ENCODE peak calls at places on chromosome 3, in four cellular contexts. One of them, this sample, is unnamed.

GRCh38 chr3:62622553-62623174 is 249.3 kb upstream of the FEZF2 start:
- DNase-seq in stomach: no peak
- DNase-seq in foreskin fibroblast: peak
- DNase-seq in brain microvascular endothelial cell: peak
- DNase-seq in this sample: peak

GRCh38 chr3:24311881-24312280 is 182.8 kb downstream of the THRB start:
- DNase-seq in stomach: no peak
- DNase-seq in brain microvascular endothelial cell: no peak
- DNase-seq in foreskin fibroblast: peak
- DNase-seq in this sample: no peak

GRCh38 chr3:10558726-10559125 is 53.3 kb upstream of the ATP2B2 start:
- DNase-seq in brain microvascular endothelial cell: no peak
- DNase-seq in foreskin fibroblast: no peak
- DNase-seq in stomach: no peak
- DNase-seq in this sample: no peak

GRCh38 chr3:132448211-132448961 is 31.1 kb downstream of the DNAJC13 start:
- DNase-seq in foreskin fibroblast: peak
- DNase-seq in brain microvascular endothelial cell: peak
- DNase-seq in stomach: peak
- DNase-seq in this sample: peak

GRCh38 chr3:17741621-17742091 is 775 bp downstream of the TBC1D5 start:
- DNase-seq in brain microvascular endothelial cell: no peak
- DNase-seq in stomach: no peak
- DNase-seq in foreskin fibroblast: no peak
- DNase-seq in this sample: no peak

GRCh38 chr3:194784341-194784740 is 98.7 kb downstream of the FAM43A start:
- DNase-seq in stomach: no peak
- DNase-seq in brain microvascular endothelial cell: no peak
- DNase-seq in foreskin fibroblast: no peak
- DNase-seq in this sample: no peak

GRCh38 chr3:16319307-16319706 is 54.3 kb downstream of the OXNAD1 start:
- DNase-seq in foreskin fibroblast: no peak
- DNase-seq in brain microvascular endothelial cell: no peak
- DNase-seq in stomach: peak
- DNase-seq in this sample: no peak

GRCh38 chr3:104556372-104557078 is 810.2 kb upstream of the ALCAM start:
- DNase-seq in foreskin fibroblast: no peak
- DNase-seq in stomach: no peak
- DNase-seq in brain microvascular endothelial cell: no peak
- DNase-seq in this sample: no peak

GRCh38 chr3:89699229-89699628 is 591.8 kb downstream of the EPHA3 start:
- DNase-seq in stomach: no peak
- DNase-seq in brain microvascular endothelial cell: no peak
- DNase-seq in foreskin fibroblast: no peak
- DNase-seq in this sample: no peak

GRCh38 chr3:36969540-36970432 is 23.1 kb downstream of the EPM2AIP1 start:
- DNase-seq in brain microvascular endothelial cell: peak
- DNase-seq in stomach: no peak
- DNase-seq in foreskin fibroblast: peak
- DNase-seq in this sample: peak

GRCh38 chr3:116057403-116058006 is 387.8 kb downstream of the LSAMP start:
- DNase-seq in brain microvascular endothelial cell: no peak
- DNase-seq in stomach: no peak
- DNase-seq in foreskin fibroblast: peak
- DNase-seq in this sample: no peak

GRCh38 chr3:128489860-128490649 is 2.9 kb downstream of the GATA2 start:
- DNase-seq in brain microvascular endothelial cell: no peak
- DNase-seq in stomach: no peak
- DNase-seq in foreskin fibroblast: peak
- DNase-seq in this sample: no peak

GRCh38 chr3:50323092-50323600 is 601 bp upstream of the HYAL2 start:
- DNase-seq in brain microvascular endothelial cell: no peak
- DNase-seq in foreskin fibroblast: no peak
- DNase-seq in stomach: no peak
- DNase-seq in this sample: no peak

GRCh38 chr3:171770689-171771620 is 39.3 kb downstream of the PLD1 start:
- DNase-seq in stomach: peak
- DNase-seq in foreskin fibroblast: peak
- DNase-seq in brain microvascular endothelial cell: peak
- DNase-seq in this sample: peak

GRCh38 chr3:30751610-30752299 is 142.7 kb downstream of the GADL1 start:
- DNase-seq in brain microvascular endothelial cell: peak
- DNase-seq in foreskin fibroblast: peak
- DNase-seq in stomach: peak
- DNase-seq in this sample: peak

GRCh38 chr3:62421275-62421674 is 47.9 kb upstream of the FEZF2 start:
- DNase-seq in stomach: no peak
- DNase-seq in foreskin fibroblast: no peak
- DNase-seq in brain microvascular endothelial cell: no peak
- DNase-seq in this sample: no peak

GRCh38 chr3:72150634-72151412 is 365.9 kb upstream of the PROK2 start:
- DNase-seq in brain microvascular endothelial cell: no peak
- DNase-seq in stomach: peak
- DNase-seq in foreskin fibroblast: no peak
- DNase-seq in this sample: no peak

GRCh38 chr3:37768107-37768809 is 93.4 kb upstream of the CTDSPL start:
- DNase-seq in foreskin fibroblast: no peak
- DNase-seq in stomach: peak
- DNase-seq in brain microvascular endothelial cell: peak
- DNase-seq in this sample: peak

GRCh38 chr3:120093119-120093922 is 926 bp downstream of the GSK3B start:
- DNase-seq in foreskin fibroblast: peak
- DNase-seq in stomach: no peak
- DNase-seq in brain microvascular endothelial cell: no peak
- DNase-seq in this sample: peak

GRCh38 chr3:104952587-104952986 is 414.1 kb upstream of the ALCAM start:
- DNase-seq in stomach: peak
- DNase-seq in foreskin fibroblast: peak
- DNase-seq in brain microvascular endothelial cell: peak
- DNase-seq in this sample: peak

GRCh38 chr3:184395320-184395660 is 15.4 kb downstream of the CHRD start:
- DNase-seq in stomach: no peak
- DNase-seq in foreskin fibroblast: no peak
- DNase-seq in brain microvascular endothelial cell: no peak
- DNase-seq in this sample: no peak

GRCh38 chr3:192514081-192514753 is 213.1 kb downstream of the FGF12 start:
- DNase-seq in brain microvascular endothelial cell: no peak
- DNase-seq in stomach: no peak
- DNase-seq in foreskin fibroblast: no peak
- DNase-seq in this sample: peak

GRCh38 chr3:171044828-171045793 is 18.6 kb upstream of the SLC2A2 start:
- DNase-seq in stomach: no peak
- DNase-seq in foreskin fibroblast: peak
- DNase-seq in brain microvascular endothelial cell: peak
- DNase-seq in this sample: no peak

GRCh38 chr3:10950476-10951294 is 41.9 kb upstream of the SLC6A1 start:
- DNase-seq in stomach: no peak
- DNase-seq in foreskin fibroblast: peak
- DNase-seq in brain microvascular endothelial cell: peak
- DNase-seq in this sample: peak

GRCh38 chr3:124318014-124318413 is 326.1 kb upstream of the ROPN1 start:
- DNase-seq in stomach: no peak
- DNase-seq in brain microvascular endothelial cell: no peak
- DNase-seq in foreskin fibroblast: no peak
- DNase-seq in this sample: no peak

GRCh38 chr3:175476489-175476888 is 617.4 kb downstream of the NAALADL2 start:
- DNase-seq in foreskin fibroblast: no peak
- DNase-seq in stomach: no peak
- DNase-seq in brain microvascular endothelial cell: no peak
- DNase-seq in this sample: no peak

GRCh38 chr3:12966847-12967750 is 106.1 kb downstream of the IQSEC1 start:
- DNase-seq in foreskin fibroblast: peak
- DNase-seq in brain microvascular endothelial cell: no peak
- DNase-seq in stomach: no peak
- DNase-seq in this sample: peak

GRCh38 chr3:50623840-50624474 is 7.0 kb downstream of the MAPKAPK3 start:
- DNase-seq in stomach: no peak
- DNase-seq in brain microvascular endothelial cell: no peak
- DNase-seq in foreskin fibroblast: peak
- DNase-seq in this sample: no peak

GRCh38 chr3:3798641-3799113 is 554 bp upstream of the LRRN1 start:
- DNase-seq in brain microvascular endothelial cell: no peak
- DNase-seq in stomach: peak
- DNase-seq in foreskin fibroblast: no peak
- DNase-seq in this sample: peak

GRCh38 chr3:16596352-16597032 is 8.7 kb downstream of the DAZL start:
- DNase-seq in stomach: no peak
- DNase-seq in brain microvascular endothelial cell: no peak
- DNase-seq in foreskin fibroblast: no peak
- DNase-seq in this sample: no peak

GRCh38 chr3:193228206-193228605 is 12.8 kb upstream of the PLAAT1 start:
- DNase-seq in stomach: no peak
- DNase-seq in foreskin fibroblast: no peak
- DNase-seq in brain microvascular endothelial cell: no peak
- DNase-seq in this sample: no peak

GRCh38 chr3:3799173-3800075 is at the start of gene LRRN1:
- DNase-seq in stomach: peak
- DNase-seq in brain microvascular endothelial cell: no peak
- DNase-seq in foreskin fibroblast: no peak
- DNase-seq in this sample: peak

DNA sequence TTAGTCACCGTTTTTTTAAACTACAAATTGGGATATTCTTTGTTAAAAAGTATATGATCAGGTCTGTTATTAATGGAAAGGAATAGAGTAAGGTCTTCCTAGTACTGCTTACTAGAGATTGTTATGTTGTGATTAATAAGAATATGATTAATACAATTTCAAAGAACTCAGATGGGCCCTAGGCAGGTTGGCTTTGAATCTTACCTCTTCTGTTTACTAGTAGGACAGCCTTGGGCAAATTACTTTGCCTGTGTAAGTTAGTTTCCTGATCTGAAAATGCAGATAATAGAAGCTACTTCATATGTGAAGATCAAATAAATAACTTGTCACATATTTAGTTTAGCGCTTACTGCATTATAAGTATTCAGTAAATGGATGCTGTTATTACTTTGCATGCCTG is 6.9 kb downstream of the GFM1 start:
- DNase-seq in foreskin fibroblast: no peak
- DNase-seq in brain microvascular endothelial cell: no peak
- DNase-seq in stomach: no peak
- DNase-seq in this sample: no peak
- H3K4me3 ChIP-seq in foreskin fibroblast: no peak
- H3K4me3 ChIP-seq in brain microvascular endothelial cell: no peak
- H3K4me3 ChIP-seq in stomach: no peak
- H3K4me3 ChIP-seq in this sample: no peak

DNA sequence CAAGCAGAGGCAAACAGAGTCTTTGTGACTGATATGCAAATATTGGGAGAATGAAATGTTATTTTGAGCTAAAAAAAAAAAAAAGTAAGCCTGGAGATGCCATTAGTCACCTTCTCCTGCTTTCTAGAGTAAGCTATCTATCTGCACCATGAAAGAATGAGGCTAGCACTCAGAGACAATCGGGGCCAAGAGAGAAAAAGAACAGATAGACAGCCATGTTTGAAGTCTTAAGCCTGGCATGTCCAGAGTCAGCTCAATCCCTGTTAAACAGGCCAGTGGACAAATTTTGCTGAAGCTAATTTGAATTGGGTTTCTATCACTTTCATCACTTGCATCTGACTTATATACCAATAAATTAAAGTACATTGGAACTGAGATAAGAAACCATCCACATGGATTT is 204.4 kb downstream of the SLC9A9 start:
- DNase-seq in foreskin fibroblast: peak
- DNase-seq in brain microvascular endothelial cell: no peak
- DNase-seq in stomach: no peak
- DNase-seq in this sample: no peak
- TF ChIP-seq CTCF in foreskin fibroblast: no peak
- TF ChIP-seq CTCF in brain microvascular endothelial cell: no peak
- TF ChIP-seq CTCF in stomach: no peak
- TF ChIP-seq CTCF in this sample: no peak

GRCh38 chr3:113948015-113948917 is 453 bp downstream of the ZDHHC23 start:
- DNase-seq in brain microvascular endothelial cell: no peak
- DNase-seq in foreskin fibroblast: peak
- DNase-seq in stomach: peak
- DNase-seq in this sample: peak

GRCh38 chr3:113947372-113948014 is at the start of gene ZDHHC23:
- DNase-seq in brain microvascular endothelial cell: peak
- DNase-seq in stomach: peak
- DNase-seq in foreskin fibroblast: peak
- DNase-seq in this sample: peak

DNA sequence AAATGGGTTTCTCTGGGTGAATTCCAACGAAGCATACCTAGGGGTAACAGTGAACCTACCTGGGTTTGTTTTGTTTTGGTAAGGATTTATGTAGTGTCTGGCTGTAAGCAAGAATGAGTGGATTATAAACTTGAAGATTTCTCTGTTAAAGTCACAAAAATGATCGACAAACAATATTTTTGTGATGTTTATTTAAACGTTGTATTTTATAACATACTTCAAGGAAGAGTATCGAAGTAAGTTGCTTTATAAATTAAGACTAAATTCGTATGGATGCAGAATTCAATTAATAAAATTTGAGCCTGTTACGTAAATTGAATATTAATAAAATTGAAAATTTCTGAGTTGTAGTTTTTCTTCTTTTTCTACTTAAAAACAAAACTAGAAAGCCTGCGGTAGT is 982 bp upstream of the ZDHHC23 start:
- DNase-seq in brain microvascular endothelial cell: no peak
- DNase-seq in stomach: no peak
- DNase-seq in foreskin fibroblast: no peak
- DNase-seq in this sample: no peak
- H3K4me3 ChIP-seq in brain microvascular endothelial cell: peak
- H3K4me3 ChIP-seq in stomach: peak
- H3K4me3 ChIP-seq in foreskin fibroblast: peak
- H3K4me3 ChIP-seq in this sample: peak

GRCh38 chr3:45012577-45012976 is 13.5 kb upstream of the CLEC3B start:
- DNase-seq in brain microvascular endothelial cell: no peak
- DNase-seq in stomach: no peak
- DNase-seq in foreskin fibroblast: no peak
- DNase-seq in this sample: no peak

GRCh38 chr3:45008117-45008516 is 18.0 kb upstream of the CLEC3B start:
- DNase-seq in brain microvascular endothelial cell: no peak
- DNase-seq in foreskin fibroblast: peak
- DNase-seq in stomach: no peak
- DNase-seq in this sample: no peak

GRCh38 chr3:45009868-45010267 is 16.2 kb upstream of the CLEC3B start:
- DNase-seq in brain microvascular endothelial cell: no peak
- DNase-seq in stomach: no peak
- DNase-seq in foreskin fibroblast: no peak
- DNase-seq in this sample: no peak

GRCh38 chr3:45010718-45011355 is 15.3 kb upstream of the CLEC3B start:
- DNase-seq in stomach: no peak
- DNase-seq in foreskin fibroblast: peak
- DNase-seq in brain microvascular endothelial cell: no peak
- DNase-seq in this sample: peak

GRCh38 chr3:45011756-45012441 is 14.2 kb upstream of the CLEC3B start:
- DNase-seq in foreskin fibroblast: peak
- DNase-seq in stomach: peak
- DNase-seq in brain microvascular endothelial cell: peak
- DNase-seq in this sample: peak
- TF ChIP-seq CTCF in foreskin fibroblast: no peak
- TF ChIP-seq CTCF in stomach: no peak
- TF ChIP-seq CTCF in brain microvascular endothelial cell: no peak
- TF ChIP-seq CTCF in this sample: no peak

GRCh38 chr3:108130247-108130646 is 39.4 kb upstream of the CD47 start:
- DNase-seq in foreskin fibroblast: no peak
- DNase-seq in stomach: no peak
- DNase-seq in brain microvascular endothelial cell: no peak
- DNase-seq in this sample: no peak
- H3K4me3 ChIP-seq in foreskin fibroblast: no peak
- H3K4me3 ChIP-seq in stomach: no peak
- H3K4me3 ChIP-seq in brain microvascular endothelial cell: no peak
- H3K4me3 ChIP-seq in this sample: no peak

This sample was measured in thyroid gland.